ENCODE peak calls at places on chromosomes 2 and 18, in six cellular contexts. One of them, this sample, is unnamed.

GRCh38 chr2:105443610-105444598 is 45.1 kb upstream of the FHL2 start:
- DNase-seq in natural killer cell treated with Interleukin-12 subunit alpha and Interleukin-12 subunit beta and Interleukin-15 and Interleukin-18, amount 100 ng/mL, for 72 hours: no peak
- DNase-seq in SK-N-SH: no peak
- DNase-seq in stromal cell of bone marrow: no peak
- DNase-seq in retina: no peak
- DNase-seq in OCI-M1: no peak
- DNase-seq in this sample: no peak

GRCh38 chr2:207253946-207254345 is 88.2 kb upstream of the KLF7 start:
- DNase-seq in OCI-M1: peak; percentile 16
- DNase-seq in retina: no peak
- DNase-seq in natural killer cell treated with Interleukin-12 subunit alpha and Interleukin-12 subunit beta and Interleukin-15 and Interleukin-18, amount 100 ng/mL, for 72 hours: no peak
- DNase-seq in stromal cell of bone marrow: peak; percentile 41
- DNase-seq in SK-N-SH: no peak
- DNase-seq in this sample: no peak

GRCh38 chr2:76737607-76738006 is 784.6 kb downstream of the LRRTM4 start:
- DNase-seq in OCI-M1: no peak
- DNase-seq in retina: no peak
- DNase-seq in stromal cell of bone marrow: no peak
- DNase-seq in SK-N-SH: no peak
- DNase-seq in natural killer cell treated with Interleukin-12 subunit alpha and Interleukin-12 subunit beta and Interleukin-15 and Interleukin-18, amount 100 ng/mL, for 72 hours: no peak
- DNase-seq in this sample: no peak

GRCh38 chr2:73281244-73281643 is 3.0 kb downstream of the FBXO41 start:
- DNase-seq in natural killer cell treated with Interleukin-12 subunit alpha and Interleukin-12 subunit beta and Interleukin-15 and Interleukin-18, amount 100 ng/mL, for 72 hours: no peak
- DNase-seq in retina: no peak
- DNase-seq in SK-N-SH: no peak
- DNase-seq in OCI-M1: no peak
- DNase-seq in stromal cell of bone marrow: no peak
- DNase-seq in this sample: no peak

GRCh38 chr2:190467575-190468083 is 59.5 kb downstream of the MFSD6 start:
- DNase-seq in SK-N-SH: no peak
- DNase-seq in OCI-M1: no peak
- DNase-seq in retina: no peak
- DNase-seq in stromal cell of bone marrow: peak; percentile 65
- DNase-seq in natural killer cell treated with Interleukin-12 subunit alpha and Interleukin-12 subunit beta and Interleukin-15 and Interleukin-18, amount 100 ng/mL, for 72 hours: no peak
- DNase-seq in this sample: peak; percentile 93

GRCh38 chr2:153360239-153360638 is 118.3 kb downstream of the RPRM start:
- DNase-seq in natural killer cell treated with Interleukin-12 subunit alpha and Interleukin-12 subunit beta and Interleukin-15 and Interleukin-18, amount 100 ng/mL, for 72 hours: no peak
- DNase-seq in SK-N-SH: no peak
- DNase-seq in stromal cell of bone marrow: no peak
- DNase-seq in retina: no peak
- DNase-seq in OCI-M1: no peak
- DNase-seq in this sample: no peak

GRCh38 chr2:115083216-115083615 is 640.8 kb downstream of the DPP10 start:
- DNase-seq in natural killer cell treated with Interleukin-12 subunit alpha and Interleukin-12 subunit beta and Interleukin-15 and Interleukin-18, amount 100 ng/mL, for 72 hours: no peak
- DNase-seq in stromal cell of bone marrow: no peak
- DNase-seq in retina: no peak
- DNase-seq in OCI-M1: peak; percentile 20
- DNase-seq in SK-N-SH: peak; percentile 4
- DNase-seq in this sample: no peak

GRCh38 chr2:102357975-102358374 is 2.4 kb downstream of the IL18R1 start:
- DNase-seq in SK-N-SH: no peak
- DNase-seq in retina: no peak
- DNase-seq in natural killer cell treated with Interleukin-12 subunit alpha and Interleukin-12 subunit beta and Interleukin-15 and Interleukin-18, amount 100 ng/mL, for 72 hours: no peak
- DNase-seq in stromal cell of bone marrow: no peak
- DNase-seq in OCI-M1: peak; percentile 68
- DNase-seq in this sample: no peak

GRCh38 chr18:66346833-66347595 is 256.9 kb downstream of the CDH19 start:
- DNase-seq in retina: no peak
- DNase-seq in natural killer cell treated with Interleukin-12 subunit alpha and Interleukin-12 subunit beta and Interleukin-15 and Interleukin-18, amount 100 ng/mL, for 72 hours: no peak
- DNase-seq in stromal cell of bone marrow: no peak
- DNase-seq in OCI-M1: no peak
- DNase-seq in SK-N-SH: peak; percentile 16
- DNase-seq in this sample: peak; percentile 53

GRCh38 chr2:144414324-144414845 is 105.5 kb downstream of the ZEB2 start:
- DNase-seq in retina: no peak
- DNase-seq in SK-N-SH: no peak
- DNase-seq in OCI-M1: peak; percentile 45
- DNase-seq in stromal cell of bone marrow: peak; percentile 86
- DNase-seq in natural killer cell treated with Interleukin-12 subunit alpha and Interleukin-12 subunit beta and Interleukin-15 and Interleukin-18, amount 100 ng/mL, for 72 hours: no peak
- DNase-seq in this sample: no peak

GRCh38 chr2:43018179-43019024 is 208.0 kb downstream of the ZFP36L2 start:
- DNase-seq in stromal cell of bone marrow: peak; percentile 62
- DNase-seq in SK-N-SH: no peak
- DNase-seq in retina: no peak
- DNase-seq in natural killer cell treated with Interleukin-12 subunit alpha and Interleukin-12 subunit beta and Interleukin-15 and Interleukin-18, amount 100 ng/mL, for 72 hours: peak; percentile 22
- DNase-seq in OCI-M1: peak; percentile 38
- DNase-seq in this sample: no peak

GRCh38 chr2:112646791-112647720 is 1.3 kb downstream of the SLC20A1 start:
- DNase-seq in SK-N-SH: peak; percentile 37
- DNase-seq in natural killer cell treated with Interleukin-12 subunit alpha and Interleukin-12 subunit beta and Interleukin-15 and Interleukin-18, amount 100 ng/mL, for 72 hours: no peak
- DNase-seq in OCI-M1: peak; percentile 54
- DNase-seq in retina: peak; percentile 60
- DNase-seq in stromal cell of bone marrow: no peak
- DNase-seq in this sample: peak; percentile 55

GRCh38 chr18:70390366-70391090 is 101.7 kb downstream of the SOCS6 start:
- DNase-seq in OCI-M1: no peak
- DNase-seq in SK-N-SH: no peak
- DNase-seq in retina: no peak
- DNase-seq in stromal cell of bone marrow: no peak
- DNase-seq in natural killer cell treated with Interleukin-12 subunit alpha and Interleukin-12 subunit beta and Interleukin-15 and Interleukin-18, amount 100 ng/mL, for 72 hours: no peak
- DNase-seq in this sample: no peak

GRCh38 chr2:1584691-1585485 is 159.4 kb downstream of the PXDN start:
- DNase-seq in SK-N-SH: no peak
- DNase-seq in OCI-M1: no peak
- DNase-seq in retina: no peak
- DNase-seq in stromal cell of bone marrow: no peak
- DNase-seq in natural killer cell treated with Interleukin-12 subunit alpha and Interleukin-12 subunit beta and Interleukin-15 and Interleukin-18, amount 100 ng/mL, for 72 hours: no peak
- DNase-seq in this sample: no peak

GRCh38 chr2:179677148-179677688 is 184.2 kb downstream of the ZNF385B start:
- DNase-seq in SK-N-SH: no peak
- DNase-seq in natural killer cell treated with Interleukin-12 subunit alpha and Interleukin-12 subunit beta and Interleukin-15 and Interleukin-18, amount 100 ng/mL, for 72 hours: no peak
- DNase-seq in OCI-M1: no peak
- DNase-seq in stromal cell of bone marrow: no peak
- DNase-seq in retina: no peak
- DNase-seq in this sample: no peak

GRCh38 chr2:134352844-134353243 is 99.0 kb downstream of the MGAT5 start:
- DNase-seq in natural killer cell treated with Interleukin-12 subunit alpha and Interleukin-12 subunit beta and Interleukin-15 and Interleukin-18, amount 100 ng/mL, for 72 hours: no peak
- DNase-seq in retina: no peak
- DNase-seq in SK-N-SH: no peak
- DNase-seq in stromal cell of bone marrow: no peak
- DNase-seq in OCI-M1: no peak
- DNase-seq in this sample: no peak

GRCh38 chr2:38164881-38165280 is 88.9 kb upstream of the CYP1B1 start:
- DNase-seq in natural killer cell treated with Interleukin-12 subunit alpha and Interleukin-12 subunit beta and Interleukin-15 and Interleukin-18, amount 100 ng/mL, for 72 hours: no peak
- DNase-seq in OCI-M1: no peak
- DNase-seq in retina: no peak
- DNase-seq in stromal cell of bone marrow: no peak
- DNase-seq in SK-N-SH: no peak
- DNase-seq in this sample: no peak

GRCh38 chr2:68721482-68722071 is 13.0 kb upstream of the ARHGAP25 start:
- DNase-seq in natural killer cell treated with Interleukin-12 subunit alpha and Interleukin-12 subunit beta and Interleukin-15 and Interleukin-18, amount 100 ng/mL, for 72 hours: no peak
- DNase-seq in SK-N-SH: no peak
- DNase-seq in OCI-M1: no peak
- DNase-seq in retina: no peak
- DNase-seq in stromal cell of bone marrow: no peak
- DNase-seq in this sample: peak; percentile 10

GRCh38 chr2:217127744-217128143 is 267.9 kb upstream of the TNP1 start:
- DNase-seq in OCI-M1: no peak
- DNase-seq in SK-N-SH: peak; percentile 64
- DNase-seq in natural killer cell treated with Interleukin-12 subunit alpha and Interleukin-12 subunit beta and Interleukin-15 and Interleukin-18, amount 100 ng/mL, for 72 hours: no peak
- DNase-seq in retina: no peak
- DNase-seq in stromal cell of bone marrow: no peak
- DNase-seq in this sample: peak; percentile 96

GRCh38 chr2:100260712-100261620 is 61.3 kb downstream of the LONRF2 start:
- DNase-seq in retina: peak; percentile 66
- DNase-seq in SK-N-SH: peak; percentile 83
- DNase-seq in natural killer cell treated with Interleukin-12 subunit alpha and Interleukin-12 subunit beta and Interleukin-15 and Interleukin-18, amount 100 ng/mL, for 72 hours: no peak
- DNase-seq in OCI-M1: peak; percentile 73
- DNase-seq in stromal cell of bone marrow: peak; percentile 59
- DNase-seq in this sample: peak; percentile 68

GRCh38 chr2:135424849-135425248 is 106.2 kb downstream of the ZRANB3 start:
- DNase-seq in OCI-M1: no peak
- DNase-seq in natural killer cell treated with Interleukin-12 subunit alpha and Interleukin-12 subunit beta and Interleukin-15 and Interleukin-18, amount 100 ng/mL, for 72 hours: no peak
- DNase-seq in stromal cell of bone marrow: no peak
- DNase-seq in retina: no peak
- DNase-seq in SK-N-SH: no peak
- DNase-seq in this sample: no peak

GRCh38 chr18:32582455-32582854 is 111.8 kb upstream of the GAREM1 start:
- DNase-seq in retina: no peak
- DNase-seq in SK-N-SH: no peak
- DNase-seq in OCI-M1: no peak
- DNase-seq in stromal cell of bone marrow: no peak
- DNase-seq in natural killer cell treated with Interleukin-12 subunit alpha and Interleukin-12 subunit beta and Interleukin-15 and Interleukin-18, amount 100 ng/mL, for 72 hours: no peak
- DNase-seq in this sample: no peak

GRCh38 chr2:17608251-17608650 is 67.8 kb downstream of the VSNL1 start:
- DNase-seq in stromal cell of bone marrow: no peak
- DNase-seq in OCI-M1: no peak
- DNase-seq in SK-N-SH: no peak
- DNase-seq in retina: no peak
- DNase-seq in natural killer cell treated with Interleukin-12 subunit alpha and Interleukin-12 subunit beta and Interleukin-15 and Interleukin-18, amount 100 ng/mL, for 72 hours: no peak
- DNase-seq in this sample: no peak

GRCh38 chr2:11842324-11842723 is 95.9 kb downstream of the LPIN1 start:
- DNase-seq in natural killer cell treated with Interleukin-12 subunit alpha and Interleukin-12 subunit beta and Interleukin-15 and Interleukin-18, amount 100 ng/mL, for 72 hours: no peak
- DNase-seq in OCI-M1: no peak
- DNase-seq in stromal cell of bone marrow: no peak
- DNase-seq in retina: no peak
- DNase-seq in SK-N-SH: no peak
- DNase-seq in this sample: peak; percentile 8

GRCh38 chr18:27608742-27609141 is 423.6 kb upstream of the CHST9 start:
- DNase-seq in SK-N-SH: no peak
- DNase-seq in OCI-M1: peak; percentile 40
- DNase-seq in stromal cell of bone marrow: no peak
- DNase-seq in natural killer cell treated with Interleukin-12 subunit alpha and Interleukin-12 subunit beta and Interleukin-15 and Interleukin-18, amount 100 ng/mL, for 72 hours: no peak
- DNase-seq in retina: no peak
- DNase-seq in this sample: peak; percentile 29

GRCh38 chr2:143629344-143629743 is 500.1 kb downstream of the ARHGAP15 start:
- DNase-seq in retina: no peak
- DNase-seq in OCI-M1: peak; percentile 35
- DNase-seq in stromal cell of bone marrow: peak; percentile 47
- DNase-seq in natural killer cell treated with Interleukin-12 subunit alpha and Interleukin-12 subunit beta and Interleukin-15 and Interleukin-18, amount 100 ng/mL, for 72 hours: no peak
- DNase-seq in SK-N-SH: no peak
- DNase-seq in this sample: no peak

GRCh38 chr2:85418132-85419008 is at the start of gene SH2D6:
- DNase-seq in natural killer cell treated with Interleukin-12 subunit alpha and Interleukin-12 subunit beta and Interleukin-15 and Interleukin-18, amount 100 ng/mL, for 72 hours: peak; percentile 85
- DNase-seq in stromal cell of bone marrow: peak; percentile 63
- DNase-seq in retina: peak; percentile 97
- DNase-seq in SK-N-SH: peak; percentile 97
- DNase-seq in OCI-M1: peak; percentile 92
- DNase-seq in this sample: peak; percentile 88

GRCh38 chr2:9174771-9175441 is 31.7 kb upstream of the ASAP2 start:
- DNase-seq in natural killer cell treated with Interleukin-12 subunit alpha and Interleukin-12 subunit beta and Interleukin-15 and Interleukin-18, amount 100 ng/mL, for 72 hours: peak; percentile 31
- DNase-seq in retina: no peak
- DNase-seq in stromal cell of bone marrow: peak; percentile 64
- DNase-seq in OCI-M1: no peak
- DNase-seq in SK-N-SH: no peak
- DNase-seq in this sample: peak; percentile 77

GRCh38 chr18:76414936-76415621 is 80.0 kb downstream of the ZNF516 start:
- DNase-seq in retina: no peak
- DNase-seq in OCI-M1: no peak
- DNase-seq in stromal cell of bone marrow: no peak
- DNase-seq in SK-N-SH: no peak
- DNase-seq in natural killer cell treated with Interleukin-12 subunit alpha and Interleukin-12 subunit beta and Interleukin-15 and Interleukin-18, amount 100 ng/mL, for 72 hours: peak; percentile 81
- DNase-seq in this sample: no peak

GRCh38 chr2:55718165-55719008 is 24.7 kb upstream of the PNPT1 start:
- DNase-seq in natural killer cell treated with Interleukin-12 subunit alpha and Interleukin-12 subunit beta and Interleukin-15 and Interleukin-18, amount 100 ng/mL, for 72 hours: no peak
- DNase-seq in retina: peak; percentile 70
- DNase-seq in OCI-M1: peak; percentile 80
- DNase-seq in SK-N-SH: peak; percentile 56
- DNase-seq in stromal cell of bone marrow: peak; percentile 54
- DNase-seq in this sample: peak; percentile 75

GRCh38 chr18:8536226-8536625 is 73.0 kb upstream of the RAB12 start:
- DNase-seq in retina: no peak
- DNase-seq in OCI-M1: no peak
- DNase-seq in SK-N-SH: peak; percentile 22
- DNase-seq in natural killer cell treated with Interleukin-12 subunit alpha and Interleukin-12 subunit beta and Interleukin-15 and Interleukin-18, amount 100 ng/mL, for 72 hours: no peak
- DNase-seq in stromal cell of bone marrow: no peak
- DNase-seq in this sample: no peak

GRCh38 chr18:79941473-79942119 is 9.9 kb downstream of the SLC66A2 start:
- DNase-seq in stromal cell of bone marrow: no peak
- DNase-seq in SK-N-SH: no peak
- DNase-seq in natural killer cell treated with Interleukin-12 subunit alpha and Interleukin-12 subunit beta and Interleukin-15 and Interleukin-18, amount 100 ng/mL, for 72 hours: no peak
- DNase-seq in retina: no peak
- DNase-seq in OCI-M1: no peak
- DNase-seq in this sample: no peak

GRCh38 chr2:78839259-78839658 is 186.2 kb upstream of the REG3G start:
- DNase-seq in retina: no peak
- DNase-seq in stromal cell of bone marrow: no peak
- DNase-seq in SK-N-SH: no peak
- DNase-seq in natural killer cell treated with Interleukin-12 subunit alpha and Interleukin-12 subunit beta and Interleukin-15 and Interleukin-18, amount 100 ng/mL, for 72 hours: no peak
- DNase-seq in OCI-M1: no peak
- DNase-seq in this sample: no peak

GRCh38 chr2:66596229-66596628 is 161.3 kb downstream of the MEIS1 start:
- DNase-seq in natural killer cell treated with Interleukin-12 subunit alpha and Interleukin-12 subunit beta and Interleukin-15 and Interleukin-18, amount 100 ng/mL, for 72 hours: no peak
- DNase-seq in retina: no peak
- DNase-seq in stromal cell of bone marrow: peak; percentile 17
- DNase-seq in OCI-M1: no peak
- DNase-seq in SK-N-SH: no peak
- DNase-seq in this sample: no peak

GRCh38 chr2:161965994-161966393 is 108.0 kb downstream of the DPP4 start:
- DNase-seq in OCI-M1: peak; percentile 52
- DNase-seq in SK-N-SH: no peak
- DNase-seq in stromal cell of bone marrow: peak; percentile 9
- DNase-seq in natural killer cell treated with Interleukin-12 subunit alpha and Interleukin-12 subunit beta and Interleukin-15 and Interleukin-18, amount 100 ng/mL, for 72 hours: no peak
- DNase-seq in retina: no peak
- DNase-seq in this sample: no peak

GRCh38 chr2:16653083-16653375 is 12.6 kb downstream of the CYRIA start:
- DNase-seq in OCI-M1: no peak
- DNase-seq in natural killer cell treated with Interleukin-12 subunit alpha and Interleukin-12 subunit beta and Interleukin-15 and Interleukin-18, amount 100 ng/mL, for 72 hours: no peak
- DNase-seq in retina: no peak
- DNase-seq in stromal cell of bone marrow: no peak
- DNase-seq in SK-N-SH: no peak
- DNase-seq in this sample: no peak

This sample was measured in NCI-H69.